ENCODE peak calls at places on chromosome 17, in seven cellular contexts. One of them, this sample, is unnamed.

GRCh38 chr17:64091116-64091515 is 38.8 kb downstream of the ERN1 start:
- DNase-seq in right lobe of liver: no peak
- DNase-seq in nephron progenitor cell: no peak
- DNase-seq in MCF 10A: no peak
- DNase-seq in GM20000: peak; percentile 36
- DNase-seq in pancreas: no peak
- DNase-seq in AG04449: no peak
- DNase-seq in this sample: no peak

GRCh38 chr17:27244019-27244418 is 49.9 kb upstream of the WSB1 start:
- DNase-seq in AG04449: no peak
- DNase-seq in GM20000: no peak
- DNase-seq in nephron progenitor cell: no peak
- DNase-seq in pancreas: no peak
- DNase-seq in right lobe of liver: no peak
- DNase-seq in MCF 10A: no peak
- DNase-seq in this sample: no peak

GRCh38 chr17:73592531-73592961 is 51.7 kb downstream of the SDK2 start:
- DNase-seq in AG04449: no peak
- DNase-seq in right lobe of liver: no peak
- DNase-seq in MCF 10A: no peak
- DNase-seq in nephron progenitor cell: no peak
- DNase-seq in GM20000: no peak
- DNase-seq in pancreas: no peak
- DNase-seq in this sample: no peak

GRCh38 chr17:28327709-28328108 is 7.6 kb downstream of the IFT20 start:
- DNase-seq in right lobe of liver: no peak
- DNase-seq in GM20000: no peak
- DNase-seq in pancreas: no peak
- DNase-seq in AG04449: no peak
- DNase-seq in nephron progenitor cell: no peak
- DNase-seq in MCF 10A: no peak
- DNase-seq in this sample: no peak

GRCh38 chr17:78737332-78737731 is 44.7 kb downstream of the CYTH1 start:
- DNase-seq in MCF 10A: peak; percentile 61
- DNase-seq in pancreas: no peak
- DNase-seq in GM20000: no peak
- DNase-seq in AG04449: no peak
- DNase-seq in right lobe of liver: no peak
- DNase-seq in nephron progenitor cell: no peak
- DNase-seq in this sample: no peak

GRCh38 chr17:32104158-32104557 is 38.1 kb upstream of the RHOT1 start:
- DNase-seq in nephron progenitor cell: no peak
- DNase-seq in pancreas: no peak
- DNase-seq in AG04449: no peak
- DNase-seq in GM20000: peak; percentile 2
- DNase-seq in MCF 10A: no peak
- DNase-seq in right lobe of liver: no peak
- DNase-seq in this sample: no peak

GRCh38 chr17:80455328-80455710 is 21.1 kb downstream of the NPTX1 start:
- DNase-seq in pancreas: peak; percentile 85
- DNase-seq in nephron progenitor cell: peak; percentile 70
- DNase-seq in right lobe of liver: no peak
- DNase-seq in MCF 10A: peak; percentile 56
- DNase-seq in AG04449: no peak
- DNase-seq in GM20000: peak; percentile 83
- DNase-seq in this sample: peak; percentile 72

GRCh38 chr17:79942591-79943353 is 92.9 kb downstream of the TBC1D16 start:
- DNase-seq in nephron progenitor cell: peak; percentile 3
- DNase-seq in pancreas: peak; percentile 49
- DNase-seq in GM20000: no peak
- DNase-seq in right lobe of liver: peak; percentile 48
- DNase-seq in MCF 10A: peak; percentile 61
- DNase-seq in AG04449: no peak
- DNase-seq in this sample: no peak

GRCh38 chr17:65228287-65228686 is 91.1 kb downstream of the RGS9 start:
- DNase-seq in GM20000: no peak
- DNase-seq in pancreas: no peak
- DNase-seq in MCF 10A: no peak
- DNase-seq in nephron progenitor cell: no peak
- DNase-seq in right lobe of liver: no peak
- DNase-seq in AG04449: no peak
- DNase-seq in this sample: no peak

GRCh38 chr17:73703216-73703615 is 59.0 kb upstream of the SDK2 start:
- DNase-seq in AG04449: no peak
- DNase-seq in right lobe of liver: no peak
- DNase-seq in nephron progenitor cell: no peak
- DNase-seq in MCF 10A: no peak
- DNase-seq in pancreas: no peak
- DNase-seq in GM20000: no peak
- DNase-seq in this sample: no peak

GRCh38 chr17:59897090-59897489 is 4.2 kb downstream of the RPS6KB1 start:
- DNase-seq in pancreas: no peak
- DNase-seq in AG04449: no peak
- DNase-seq in nephron progenitor cell: no peak
- DNase-seq in MCF 10A: peak; percentile 3
- DNase-seq in GM20000: no peak
- DNase-seq in right lobe of liver: no peak
- DNase-seq in this sample: no peak

GRCh38 chr17:59901604-59902003 is 8.7 kb downstream of the RPS6KB1 start:
- DNase-seq in pancreas: no peak
- DNase-seq in nephron progenitor cell: no peak
- DNase-seq in MCF 10A: no peak
- DNase-seq in GM20000: no peak
- DNase-seq in AG04449: no peak
- DNase-seq in right lobe of liver: no peak
- DNase-seq in this sample: no peak

GRCh38 chr17:59893617-59894100 is 738 bp downstream of the RPS6KB1 start:
- DNase-seq in MCF 10A: peak; percentile 32
- DNase-seq in GM20000: peak; percentile 16
- DNase-seq in right lobe of liver: peak; percentile 35
- DNase-seq in nephron progenitor cell: no peak
- DNase-seq in pancreas: no peak
- DNase-seq in AG04449: no peak
- DNase-seq in this sample: no peak

GRCh38 chr17:59903455-59903854 is 10.5 kb downstream of the RPS6KB1 start:
- DNase-seq in nephron progenitor cell: no peak
- DNase-seq in GM20000: no peak
- DNase-seq in AG04449: no peak
- DNase-seq in right lobe of liver: no peak
- DNase-seq in pancreas: no peak
- DNase-seq in MCF 10A: no peak
- DNase-seq in this sample: no peak

GRCh38 chr17:59899099-59899498 is 6.2 kb downstream of the RPS6KB1 start:
- DNase-seq in AG04449: no peak
- DNase-seq in nephron progenitor cell: no peak
- DNase-seq in pancreas: no peak
- DNase-seq in right lobe of liver: no peak
- DNase-seq in GM20000: no peak
- DNase-seq in MCF 10A: peak; percentile 64
- DNase-seq in this sample: no peak
- TF ChIP-seq CTCF in AG04449: no peak
- TF ChIP-seq CTCF in nephron progenitor cell: no peak
- TF ChIP-seq CTCF in pancreas: no peak
- TF ChIP-seq CTCF in right lobe of liver: no peak
- TF ChIP-seq CTCF in GM20000: no peak
- TF ChIP-seq CTCF in MCF 10A: no peak
- TF ChIP-seq CTCF in this sample: peak; percentile 33

GRCh38 chr17:45813051-45813731 is 29.1 kb downstream of the CRHR1 start:
- DNase-seq in pancreas: peak; percentile 29
- DNase-seq in MCF 10A: no peak
- DNase-seq in right lobe of liver: no peak
- DNase-seq in AG04449: no peak
- DNase-seq in GM20000: no peak
- DNase-seq in nephron progenitor cell: peak; percentile 78
- DNase-seq in this sample: no peak
- TF ChIP-seq CTCF in pancreas: no peak
- TF ChIP-seq CTCF in MCF 10A: no peak
- TF ChIP-seq CTCF in right lobe of liver: no peak
- TF ChIP-seq CTCF in AG04449: peak; percentile 14
- TF ChIP-seq CTCF in GM20000: no peak
- TF ChIP-seq CTCF in nephron progenitor cell: peak; percentile 64
- TF ChIP-seq CTCF in this sample: peak; percentile 66

GRCh38 chr17:6729531-6729930 is 16.4 kb upstream of the SLC13A5 start:
- DNase-seq in right lobe of liver: no peak
- DNase-seq in AG04449: no peak
- DNase-seq in MCF 10A: no peak
- DNase-seq in pancreas: no peak
- DNase-seq in GM20000: no peak
- DNase-seq in nephron progenitor cell: no peak
- DNase-seq in this sample: no peak

GRCh38 chr17:6721744-6722143 is 8.6 kb upstream of the SLC13A5 start:
- DNase-seq in nephron progenitor cell: no peak
- DNase-seq in MCF 10A: no peak
- DNase-seq in right lobe of liver: no peak
- DNase-seq in pancreas: no peak
- DNase-seq in GM20000: no peak
- DNase-seq in AG04449: no peak
- DNase-seq in this sample: no peak

DNA sequence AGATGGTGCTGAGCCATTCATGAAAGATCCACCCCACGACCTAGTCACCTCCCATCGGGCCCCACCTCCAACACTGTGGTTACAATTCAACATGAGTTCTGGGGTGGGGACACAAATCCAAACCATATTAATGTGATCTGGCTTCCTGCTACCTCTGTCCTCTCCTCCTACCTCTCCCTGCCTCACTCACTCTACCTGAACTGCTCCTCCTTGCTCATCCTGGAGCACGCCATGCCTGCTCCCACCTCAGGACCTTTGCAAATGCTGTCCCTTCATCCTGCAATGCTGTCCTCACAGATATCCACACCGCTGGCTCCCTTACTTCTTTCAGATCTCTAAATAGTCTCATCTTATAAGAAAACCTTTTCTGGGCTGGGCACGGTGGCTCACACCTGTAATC is 10.8 kb upstream of the SLC13A5 start:
- DNase-seq in pancreas: no peak
- DNase-seq in GM20000: no peak
- DNase-seq in right lobe of liver: no peak
- DNase-seq in AG04449: no peak
- DNase-seq in nephron progenitor cell: no peak
- DNase-seq in MCF 10A: no peak
- DNase-seq in this sample: no peak
- TF ChIP-seq CTCF in pancreas: no peak
- TF ChIP-seq CTCF in GM20000: no peak
- TF ChIP-seq CTCF in right lobe of liver: no peak
- TF ChIP-seq CTCF in AG04449: no peak
- TF ChIP-seq CTCF in nephron progenitor cell: no peak
- TF ChIP-seq CTCF in MCF 10A: no peak
- TF ChIP-seq CTCF in this sample: no peak

DNA sequence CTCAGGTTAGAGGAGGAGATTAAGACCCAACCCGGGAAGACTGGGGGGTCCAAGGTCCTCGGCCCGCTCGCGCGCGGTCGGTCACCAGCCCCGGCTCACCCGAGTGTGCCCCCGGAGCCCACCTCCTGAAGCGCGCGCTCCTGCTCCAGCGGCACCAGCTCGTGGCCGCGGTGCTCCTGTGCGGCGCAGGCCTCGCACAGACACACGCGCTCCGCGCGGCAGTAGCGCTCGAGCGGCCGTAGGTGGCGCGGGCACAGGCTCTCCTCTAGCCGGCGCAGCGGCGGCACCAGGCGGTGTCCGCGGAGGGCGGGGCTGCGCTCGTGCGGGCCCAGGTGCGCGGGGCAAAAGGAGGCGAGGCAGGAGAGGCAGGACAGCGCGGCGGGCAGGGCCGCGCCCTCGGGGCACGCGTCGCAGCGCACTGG is 618 bp downstream of the TRIM47 start:
- DNase-seq in right lobe of liver: peak; percentile 83
- DNase-seq in pancreas: peak; percentile 91
- DNase-seq in GM20000: peak; percentile 85
- DNase-seq in AG04449: no peak
- DNase-seq in nephron progenitor cell: peak; percentile 79
- DNase-seq in MCF 10A: peak; percentile 76
- DNase-seq in this sample: no peak
- TF ChIP-seq CTCF in right lobe of liver: peak; percentile 30
- TF ChIP-seq CTCF in pancreas: peak; percentile 28
- TF ChIP-seq CTCF in GM20000: peak; percentile 18
- TF ChIP-seq CTCF in AG04449: peak; percentile 77
- TF ChIP-seq CTCF in nephron progenitor cell: peak; percentile 40
- TF ChIP-seq CTCF in MCF 10A: peak; percentile 34
- TF ChIP-seq CTCF in this sample: peak; percentile 37

GRCh38 chr17:17797119-17797809 is 39.5 kb downstream of the SREBF1 start:
- DNase-seq in pancreas: peak; percentile 64
- DNase-seq in MCF 10A: no peak
- DNase-seq in right lobe of liver: no peak
- DNase-seq in AG04449: no peak
- DNase-seq in nephron progenitor cell: no peak
- DNase-seq in GM20000: no peak
- DNase-seq in this sample: no peak

GRCh38 chr17:17798010-17798556 is 38.7 kb downstream of the SREBF1 start:
- DNase-seq in pancreas: peak; percentile 61
- DNase-seq in MCF 10A: no peak
- DNase-seq in nephron progenitor cell: no peak
- DNase-seq in GM20000: no peak
- DNase-seq in right lobe of liver: no peak
- DNase-seq in AG04449: no peak
- DNase-seq in this sample: no peak

GRCh38 chr17:17798573-17799255 is 38.1 kb downstream of the SREBF1 start:
- DNase-seq in right lobe of liver: no peak
- DNase-seq in nephron progenitor cell: no peak
- DNase-seq in AG04449: no peak
- DNase-seq in MCF 10A: no peak
- DNase-seq in pancreas: peak; percentile 61
- DNase-seq in GM20000: no peak
- DNase-seq in this sample: no peak

GRCh38 chr17:17801800-17802481 is 34.8 kb downstream of the SREBF1 start:
- DNase-seq in AG04449: no peak
- DNase-seq in nephron progenitor cell: no peak
- DNase-seq in MCF 10A: no peak
- DNase-seq in pancreas: peak; percentile 47
- DNase-seq in GM20000: no peak
- DNase-seq in right lobe of liver: no peak
- DNase-seq in this sample: no peak

GRCh38 chr17:17800504-17801021 is 36.2 kb downstream of the SREBF1 start:
- DNase-seq in MCF 10A: no peak
- DNase-seq in GM20000: no peak
- DNase-seq in right lobe of liver: no peak
- DNase-seq in pancreas: peak; percentile 49
- DNase-seq in AG04449: no peak
- DNase-seq in nephron progenitor cell: no peak
- DNase-seq in this sample: no peak
- TF ChIP-seq CTCF in MCF 10A: no peak
- TF ChIP-seq CTCF in GM20000: no peak
- TF ChIP-seq CTCF in right lobe of liver: no peak
- TF ChIP-seq CTCF in pancreas: no peak
- TF ChIP-seq CTCF in AG04449: no peak
- TF ChIP-seq CTCF in nephron progenitor cell: no peak
- TF ChIP-seq CTCF in this sample: no peak